ENCODE peak calls at places on chromosomes 12 and 14, in six cellular contexts. Y is T-cell; W is stimulated activated naive CD8-positive, alpha-beta T cell treated with anti-CD3 and anti-CD28 coated beads, Interleukin-15, Interleukin-2, amounts not matched to agents 100 U/mL and 50 U/mL, for 24 hours; B is left ventricle myocardium superior; N is CD8-positive, alpha-beta T cell; X is central memory CD8-positive, alpha-beta T cell. R is an unnamed sample.
A peak's percentile ranks its signal among the peaks of the same experiment; 100 is the strongest.

GRCh38 chr14:33165144-33165925 is 226.7 kb downstream of the NPAS3 start:
- ATAC-seq in X (no peak), W (no peak), Y (no peak), B (peak; percentile 62), N (no peak), R (no peak)

GRCh38 chr14:31950760-31951637 is 126.1 kb upstream of the ARHGAP5 start:
- ATAC-seq in X (no peak), N (no peak), B (peak; percentile 84), W (no peak), Y (no peak), R (no peak)

GRCh38 chr14:92109490-92109889 is 3.1 kb upstream of the ATXN3 start:
- ATAC-seq in W (no peak), Y (no peak), B (no peak), X (no peak), N (no peak), R (no peak)

GRCh38 chr12:77932216-77932615 is 101.5 kb downstream of the NAV3 start:
- ATAC-seq in W (no peak), B (no peak), N (no peak), Y (no peak), X (no peak), R (no peak)

GRCh38 chr12:62882140-62882539 is 52.8 kb downstream of the PPM1H start:
- ATAC-seq in W (no peak), X (no peak), B (no peak), Y (no peak), N (no peak), R (no peak)

GRCh38 chr12:131229426-131230339 is 276.0 kb downstream of the ADGRD1 start:
- ATAC-seq in Y (no peak), X (no peak), B (peak; percentile 80), N (no peak), W (no peak), R (no peak)

GRCh38 chr14:61560323-61560722 is 135.0 kb upstream of the HIF1A start:
- ATAC-seq in W (no peak), B (peak; percentile 15), Y (no peak), N (no peak), X (no peak), R (no peak)

GRCh38 chr14:76153919-76154318 is 2.2 kb downstream of the GPATCH2L start:
- ATAC-seq in Y (no peak), X (no peak), N (no peak), W (no peak), B (no peak), R (no peak)

GRCh38 chr12:26523708-26524150 is 309.3 kb downstream of the ITPR2 start:
- ATAC-seq in Y (no peak), N (no peak), B (peak; percentile 100), X (no peak), W (no peak), R (no peak)

GRCh38 chr12:28172434-28173030 is 17.7 kb upstream of the CCDC91 start:
- ATAC-seq in B (peak; percentile 26), X (no peak), W (no peak), Y (no peak), N (no peak), R (no peak)

GRCh38 chr14:101843665-101844064 is 82.2 kb downstream of the PPP2R5C start:
- ATAC-seq in X (peak; percentile 82), N (peak; percentile 70), W (peak; percentile 72), Y (peak; percentile 59), B (peak; percentile 19), R (peak; percentile 58)

GRCh38 chr12:13175499-13175898 is 21.0 kb upstream of the EMP1 start:
- ATAC-seq in X (no peak), Y (no peak), B (no peak), W (no peak), N (no peak), R (no peak)

GRCh38 chr12:88227263-88227662 is 85.2 kb downstream of the TMTC3 start:
- ATAC-seq in X (peak; percentile 38), W (no peak), N (peak; percentile 17), B (no peak), Y (no peak), R (peak; percentile 59)

GRCh38 chr12:53538209-53538689 is 31.0 kb upstream of the NPFF start:
- ATAC-seq in X (no peak), N (no peak), W (no peak), B (peak; percentile 79), Y (no peak), R (no peak)

GRCh38 chr12:131153016-131153415 is 199.3 kb downstream of the ADGRD1 start:
- ATAC-seq in B (no peak), W (no peak), X (no peak), Y (no peak), N (no peak), R (no peak)

GRCh38 chr12:52222692-52223091 is 10.4 kb upstream of the KRT7 start:
- ATAC-seq in B (no peak), N (no peak), X (no peak), W (no peak), Y (no peak), R (no peak)

GRCh38 chr14:103427485-103428443 is 42.5 kb downstream of the MARK3 start:
- ATAC-seq in Y (no peak), X (no peak), B (peak; percentile 69), W (peak; percentile 74), N (peak; percentile 34), R (peak; percentile 84)

GRCh38 chr12:27236498-27236897 is 7.6 kb upstream of the STK38L start:
- ATAC-seq in N (no peak), W (peak; percentile 61), B (no peak), Y (no peak), X (no peak), R (peak; percentile 64)

GRCh38 chr14:22509751-22510300 is 79.2 kb downstream of the DAD1 start:
- ATAC-seq in B (no peak), Y (no peak), N (peak; percentile 56), X (peak; percentile 30), W (no peak), R (peak; percentile 8)

GRCh38 chr12:12333407-12333831 is 16.6 kb downstream of the MANSC1 start:
- ATAC-seq in W (no peak), B (peak; percentile 36), Y (no peak), X (no peak), N (no peak), R (no peak)

GRCh38 chr12:39272934-39273770 is 169.8 kb downstream of the KIF21A start:
- ATAC-seq in Y (no peak), W (no peak), B (no peak), X (no peak), N (no peak), R (no peak)

GRCh38 chr14:106069786-106070185 is 543.4 kb downstream of the TMEM121 start:
- ATAC-seq in B (no peak), X (no peak), W (peak; percentile 61), Y (no peak), N (no peak), R (peak; percentile 83)

GRCh38 chr12:26833692-26834168 is 736 bp upstream of the ITPR2 start:
- ATAC-seq in W (no peak), Y (peak; percentile 17), X (peak; percentile 12), N (peak; percentile 15), B (no peak), R (peak; percentile 21)

R was measured in activated T-helper 17 cell treated with anti-CD3 and anti-CD28 coated beads, Interleukin-2, amount 50 U/mL, for 72 hours.